ENCODE peak calls at places on chromosomes 7 and 10, in six cellular contexts. R is H9, M is mesenchymal stem cell, J is H1, Q is neuronal stem cell, Y is trophoblast cell. P is an unnamed sample.
A peak's percentile ranks its signal among the peaks of the same experiment; 100 is the strongest.

GRCh38 chr7:68613405-68613804 is 984.9 kb upstream of the AUTS2 start:
- DNase-seq in R (no peak), Y (no peak), J (no peak), M (no peak), Q (peak; percentile 12), P (no peak)

GRCh38 chr10:650691-651615 is 38.5 kb downstream of the DIP2C start:
- DNase-seq in Y (no peak), R (no peak), J (no peak), M (no peak), Q (no peak), P (peak; percentile 78)

GRCh38 chr7:23918856-23919255 is 208.8 kb downstream of the STK31 start:
- DNase-seq in R (peak; percentile 34), Q (no peak), J (no peak), Y (peak; percentile 86), M (peak; percentile 39), P (no peak)

GRCh38 chr7:14720792-14721191 is 181.8 kb downstream of the DGKB start:
- DNase-seq in Q (no peak), Y (no peak), M (no peak), R (no peak), J (no peak), P (no peak)

GRCh38 chr10:24811906-24812305 is 88.2 kb upstream of the ARHGAP21 start:
- DNase-seq in Y (peak; percentile 32), R (no peak), M (no peak), J (no peak), Q (no peak), P (no peak)

GRCh38 chr10:106410331-106410730 is 754.2 kb downstream of the SORCS1 start:
- DNase-seq in M (no peak), R (no peak), Q (no peak), Y (peak; percentile 27), J (no peak), P (peak; percentile 34)

GRCh38 chr7:149774237-149775175 is 1.1 kb upstream of the ZNF467 start:
- DNase-seq in Y (no peak), Q (no peak), M (no peak), R (peak; percentile 59), J (no peak), P (no peak)

GRCh38 chr7:132393789-132394261 is 182.4 kb downstream of the PLXNA4 start:
- DNase-seq in Q (no peak), Y (no peak), R (no peak), J (no peak), M (no peak), P (no peak)

GRCh38 chr7:71393661-71394060 is 261.7 kb downstream of the GALNT17 start:
- DNase-seq in J (no peak), Q (no peak), M (no peak), R (no peak), Y (no peak), P (no peak)

GRCh38 chr10:79192677-79193003 is 123.9 kb downstream of the ZMIZ1 start:
- DNase-seq in M (peak; percentile 72), Y (peak; percentile 15), R (no peak), J (no peak), Q (no peak), P (peak; percentile 73)

GRCh38 chr7:112201421-112201820 is 4.8 kb downstream of the DOCK4 start:
- DNase-seq in M (peak; percentile 70), Y (no peak), R (no peak), Q (no peak), J (no peak), P (peak; percentile 86)

GRCh38 chr10:60846173-60846572 is 67.9 kb downstream of the CDK1 start:
- DNase-seq in Q (no peak), M (peak; percentile 91), Y (peak; percentile 17), R (no peak), J (no peak), P (peak; percentile 72)
- H3K14ac ChIP-seq in Q (no peak overlapping the region), M (no peak overlapping the region), Y (no peak overlapping the region), R (no peak overlapping the region), J (no peak overlapping the region), P (peak overlapping the region; percentile 53)

GRCh38 chr7:28347462-28347861 is 64.9 kb upstream of the CREB5 start:
- DNase-seq in M (no peak), J (no peak), Q (no peak), R (no peak), Y (peak; percentile 28), P (peak; percentile 86)

GRCh38 chr7:28348631-28349030 is 63.7 kb upstream of the CREB5 start:
- DNase-seq in J (no peak), Y (no peak), R (no peak), M (no peak), Q (no peak), P (no peak)

GRCh38 chr7:28346972-28347371 is 65.3 kb upstream of the CREB5 start:
- DNase-seq in J (no peak), Q (no peak), M (no peak), Y (no peak), R (no peak), P (peak; percentile 17)

GRCh38 chr7:28349637-28350036 is 62.7 kb upstream of the CREB5 start:
- DNase-seq in Y (no peak), Q (no peak), R (no peak), M (no peak), J (no peak), P (peak; percentile 42)

DNA sequence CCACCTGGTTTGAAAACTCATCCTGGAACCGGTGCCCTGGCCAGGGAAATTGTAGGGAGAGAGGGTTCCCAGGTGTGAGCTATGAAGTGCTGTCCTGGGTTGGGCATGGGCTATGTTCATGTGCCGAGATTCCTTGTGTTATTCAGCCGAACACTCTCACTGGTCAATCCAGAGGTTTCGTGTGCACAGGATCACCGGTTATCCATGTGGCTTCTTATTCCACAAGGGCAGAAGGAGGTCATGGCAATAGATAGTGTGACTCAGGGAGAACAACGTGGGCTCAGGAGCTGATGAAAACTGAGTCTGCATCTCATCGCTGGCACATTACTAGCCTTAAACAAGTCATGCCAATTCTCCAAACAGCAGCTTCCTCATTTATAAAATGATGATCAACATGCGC is 64.4 kb upstream of the CREB5 start:
- DNase-seq in M (no peak), Y (no peak), Q (no peak), R (no peak), J (no peak), P (peak; percentile 76)
- H3K14ac ChIP-seq in M (no peak overlapping the region), Y (no peak overlapping the region), Q (no peak overlapping the region), R (no peak overlapping the region), J (no peak overlapping the region), P (no peak overlapping the region)

DNA sequence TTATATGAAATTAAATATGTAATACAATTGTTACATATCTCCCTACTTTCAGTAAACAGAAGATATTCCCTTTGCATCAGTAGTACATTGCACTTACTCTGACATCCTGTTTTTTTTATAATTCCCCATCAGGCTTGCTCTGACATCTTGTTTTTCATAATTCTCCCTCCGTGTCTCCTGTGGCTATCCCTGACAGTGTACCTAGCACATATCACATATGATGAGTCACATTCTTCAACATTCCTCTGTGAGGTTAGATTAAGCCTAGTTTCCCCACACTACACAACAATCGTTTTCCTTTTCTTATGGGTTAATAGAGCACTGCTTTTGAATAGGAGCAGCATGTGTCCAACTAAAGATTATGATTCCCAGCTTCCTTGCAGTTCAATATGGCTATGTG is 250.6 kb upstream of the NPVF start:
- DNase-seq in Q (no peak), R (no peak), M (no peak), Y (peak; percentile 23), J (no peak), P (no peak)
- H3K14ac ChIP-seq in Q (no peak overlapping the region), R (no peak overlapping the region), M (no peak overlapping the region), Y (no peak overlapping the region), J (no peak overlapping the region), P (no peak overlapping the region)

GRCh38 chr10:71127019-71127534 is 85.3 kb upstream of the UNC5B start:
- DNase-seq in R (no peak), J (peak; percentile 40), Y (no peak), Q (no peak), M (no peak), P (no peak)

GRCh38 chr10:71126432-71126831 is 85.9 kb upstream of the UNC5B start:
- DNase-seq in J (peak; percentile 37), Y (no peak), M (no peak), R (no peak), Q (no peak), P (no peak)

GRCh38 chr10:71127773-71128172 is 84.6 kb upstream of the UNC5B start:
- DNase-seq in M (no peak), J (no peak), Y (no peak), R (no peak), Q (no peak), P (no peak)

GRCh38 chr10:71124921-71125748 is 87.2 kb upstream of the UNC5B start:
- DNase-seq in J (no peak), Q (no peak), Y (no peak), R (no peak), M (no peak), P (no peak)

GRCh38 chr10:71125749-71126107 is 86.6 kb upstream of the UNC5B start:
- DNase-seq in J (peak; percentile 17), Q (no peak), M (no peak), Y (no peak), R (no peak), P (no peak)
- H3K14ac ChIP-seq in J (no peak overlapping the region), Q (no peak overlapping the region), M (no peak overlapping the region), Y (no peak overlapping the region), R (no peak overlapping the region), P (no peak overlapping the region)

GRCh38 chr7:113698556-113699220 is 220.1 kb downstream of the PPP1R3A start:
- DNase-seq in Q (peak; percentile 20), R (no peak), Y (peak; percentile 67), M (peak; percentile 2), J (no peak), P (peak; percentile 39)

GRCh38 chr7:113694149-113694548 is 224.7 kb downstream of the PPP1R3A start:
- DNase-seq in Q (no peak), Y (no peak), R (no peak), M (no peak), J (no peak), P (no peak)
- H3K14ac ChIP-seq in Q (no peak overlapping the region), Y (no peak overlapping the region), R (no peak overlapping the region), M (no peak overlapping the region), J (no peak overlapping the region), P (no peak overlapping the region)

DNA sequence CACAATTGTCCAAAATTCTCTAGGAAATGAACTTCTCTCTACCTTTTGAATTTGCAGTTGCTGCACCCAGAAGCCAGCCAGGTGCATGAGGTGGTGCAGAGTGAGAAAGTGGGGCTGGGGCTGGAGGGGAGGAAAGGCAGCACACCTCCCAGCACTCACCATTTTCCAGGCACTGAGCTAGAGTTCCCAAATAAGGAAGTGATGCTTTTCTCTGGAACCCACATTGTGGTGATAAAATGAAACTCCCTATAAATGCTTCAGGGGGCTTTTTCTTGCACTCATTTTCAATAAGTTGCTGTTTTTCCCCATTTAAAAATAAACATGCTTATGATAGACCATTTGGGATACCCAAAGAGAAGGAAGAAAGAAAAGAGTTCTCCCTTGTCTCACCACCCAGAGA is 42.7 kb upstream of the TNS3 start:
- DNase-seq in M (no peak), Y (no peak), Q (no peak), J (no peak), R (no peak), P (no peak)
- H3K14ac ChIP-seq in M (peak overlapping the region; percentile 79), Y (no peak overlapping the region), Q (no peak overlapping the region), J (no peak overlapping the region), R (no peak overlapping the region), P (peak overlapping the region; percentile 69)

DNA sequence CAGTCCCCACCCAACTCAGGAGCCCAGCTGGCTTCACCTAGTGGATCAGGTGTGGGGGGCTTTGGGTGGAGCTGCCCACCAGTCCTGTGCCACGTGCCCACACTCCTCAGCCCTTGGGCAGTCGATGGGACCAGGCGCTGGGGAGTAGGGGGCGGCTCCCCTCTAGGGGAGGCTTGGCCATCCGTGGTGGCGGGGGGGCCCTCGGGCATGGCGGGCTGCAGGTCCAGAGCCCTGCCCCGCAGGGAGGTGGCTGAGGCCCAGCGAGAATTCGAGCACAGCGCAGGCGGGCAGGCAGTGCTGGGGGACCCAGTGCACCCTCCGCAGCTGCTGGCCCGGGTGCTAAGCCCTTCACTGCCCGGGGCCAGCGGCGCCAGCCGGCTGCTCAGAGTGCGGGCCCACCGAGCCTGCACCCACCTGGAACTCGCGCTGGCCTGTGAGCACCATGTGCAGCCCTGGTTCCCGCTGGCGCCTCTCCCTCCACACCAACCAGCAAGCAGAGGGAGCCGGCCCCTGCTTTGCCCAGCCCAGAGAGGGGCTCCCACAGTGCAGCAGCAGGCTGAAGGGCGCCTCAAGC is 29.3 kb downstream of the ASNS start:
- DNase-seq in R (no peak), Q (no peak), Y (no peak), J (no peak), M (no peak), P (no peak)
- H3K14ac ChIP-seq in R (no peak overlapping the region), Q (peak overlapping the region; percentile 5), Y (no peak overlapping the region), J (no peak overlapping the region), M (no peak overlapping the region), P (no peak overlapping the region)

P was measured in IMR-90.